ENCODE peak calls at places on chromosomes 13 and 19, in seven cellular contexts. K, V, R, Q, G, B and H are unnamed samples.

GRCh38 chr19:4584670-4585460 is 25.4 kb upstream of the SEMA6B start:
- DNase-seq in G (no peak), R (no peak), K (no peak), Q (no peak), B (no peak), V (no peak), H (no peak)

GRCh38 chr13:103140001-103140671 is 73.9 kb upstream of the SLC10A2 start:
- DNase-seq in G (no peak), K (no peak), R (no peak), B (no peak), V (no peak), Q (no peak), H (peak; percentile 1)

GRCh38 chr13:59787679-59788078 is 376.0 kb downstream of the DIAPH3 start:
- DNase-seq in G (no peak), Q (no peak), R (no peak), B (no peak), V (no peak), K (no peak), H (no peak)

GRCh38 chr13:39538826-39539555 is 64.0 kb downstream of the LHFPL6 start:
- DNase-seq in R (no peak), V (no peak), B (peak; percentile 81), Q (no peak), G (no peak), K (no peak), H (no peak)

GRCh38 chr13:27182844-27183497 is 11.4 kb upstream of the USP12 start:
- DNase-seq in R (peak; percentile 61), B (peak; percentile 95), G (no peak), K (peak; percentile 43), V (no peak), Q (no peak), H (peak; percentile 73)

GRCh38 chr13:110620596-110620995 is 5.3 kb downstream of the NAXD start:
- DNase-seq in Q (no peak), V (no peak), K (no peak), B (no peak), G (no peak), R (no peak), H (no peak)

GRCh38 chr13:48161530-48162179 is 66.8 kb upstream of the MED4 start:
- DNase-seq in K (peak; percentile 36), Q (peak; percentile 91), R (peak; percentile 36), V (no peak), B (no peak), G (no peak), H (peak; percentile 9)

GRCh38 chr19:7482584-7483439 is 6.0 kb downstream of the PEX11G start:
- DNase-seq in B (no peak), Q (peak; percentile 90), K (no peak), V (no peak), G (no peak), R (no peak), H (no peak)

GRCh38 chr13:32829676-32830091 is 186.5 kb upstream of the KL start:
- DNase-seq in B (peak; percentile 77), G (no peak), R (no peak), Q (no peak), K (no peak), V (no peak), H (no peak)

GRCh38 chr13:103663996-103664395 is 597.8 kb upstream of the SLC10A2 start:
- DNase-seq in G (no peak), K (no peak), B (no peak), V (no peak), Q (no peak), R (no peak), H (no peak)

GRCh38 chr13:99436013-99436412 is 65.3 kb upstream of the TM9SF2 start:
- DNase-seq in G (no peak), R (no peak), V (no peak), Q (no peak), K (no peak), B (no peak), H (no peak)

GRCh38 chr19:13099073-13099999 is 3.3 kb downstream of the LYL1 start:
- DNase-seq in Q (no peak), B (no peak), V (peak; percentile 70), G (no peak), K (peak; percentile 78), R (peak; percentile 58), H (peak; percentile 89)

GRCh38 chr19:20858861-20859260 is 64.2 kb upstream of the ZNF85 start:
- DNase-seq in B (no peak), K (no peak), R (no peak), Q (no peak), G (no peak), V (no peak), H (no peak)

GRCh38 chr13:109273326-109273751 is 513.0 kb downstream of the IRS2 start:
- DNase-seq in K (no peak), R (no peak), Q (no peak), V (no peak), B (peak; percentile 29), G (no peak), H (no peak)

GRCh38 chr13:23667750-23668149 is 97.5 kb downstream of the TNFRSF19 start:
- DNase-seq in R (no peak), B (no peak), K (no peak), Q (no peak), G (no peak), V (no peak), H (peak; percentile 9)

GRCh38 chr13:86464193-86464592 is 665.0 kb upstream of the SLITRK6 start:
- DNase-seq in K (no peak), R (no peak), V (no peak), Q (no peak), G (no peak), B (no peak), H (no peak)

GRCh38 chr19:39681416-39681815 is 22.9 kb upstream of the LGALS14 start:
- DNase-seq in Q (no peak), K (no peak), V (no peak), G (no peak), B (no peak), R (no peak), H (no peak)

GRCh38 chr13:99207511-99207910 is 6.9 kb downstream of the UBAC2 start:
- DNase-seq in V (no peak), Q (no peak), R (no peak), K (no peak), G (no peak), B (no peak), H (no peak)

GRCh38 chr13:22278336-22278929 is 607.6 kb downstream of the FGF9 start:
- DNase-seq in K (peak; percentile 72), B (peak; percentile 63), V (peak; percentile 27), G (no peak), R (peak; percentile 18), Q (no peak), H (peak; percentile 15)

GRCh38 chr19:15432018-15432494 is 13.3 kb upstream of the AKAP8L start:
- DNase-seq in V (no peak), R (no peak), B (no peak), Q (no peak), G (no peak), K (no peak), H (peak; percentile 66)

GRCh38 chr13:49400755-49401659 is 42.9 kb downstream of the CAB39L start:
- DNase-seq in G (no peak), B (peak; percentile 87), R (no peak), Q (no peak), K (peak; percentile 45), V (peak; percentile 21), H (peak; percentile 83)

GRCh38 chr19:53463263-53463662 is 4.3 kb upstream of the ZNF813 start:
- DNase-seq in V (peak; percentile 67), Q (no peak), R (peak; percentile 9), B (peak; percentile 6), G (peak; percentile 63), K (no peak), H (no peak)

GRCh38 chr13:95643009-95643408 is 1.5 kb downstream of the DZIP1 start:
- DNase-seq in V (no peak), R (no peak), Q (no peak), K (no peak), B (no peak), G (no peak), H (no peak)

GRCh38 chr13:95643814-95644598 is 500 bp downstream of the DZIP1 start:
- DNase-seq in B (peak; percentile 35), G (peak; percentile 32), V (peak; percentile 32), Q (no peak), K (no peak), R (no peak), H (no peak)

GRCh38 chr13:95641961-95642621 is 2.4 kb downstream of the DZIP1 start:
- DNase-seq in G (peak; percentile 30), K (peak; percentile 54), B (peak; percentile 43), V (peak; percentile 40), Q (no peak), R (no peak), H (no peak)

GRCh38 chr13:95643471-95643813 is 1.1 kb downstream of the DZIP1 start:
- DNase-seq in Q (no peak), V (peak; percentile 22), K (no peak), R (no peak), G (peak; percentile 9), B (peak; percentile 43), H (no peak)

GRCh38 chr13:95644611-95645052 is at the start of gene DZIP1:
- DNase-seq in R (peak; percentile 32), B (peak; percentile 83), V (peak; percentile 85), K (peak; percentile 41), G (peak; percentile 85), Q (peak; percentile 92), H (peak; percentile 10)
- TF ChIP-seq POLR2A in R (peak; percentile 37), B (peak; percentile 81), V (peak; percentile 19), K (no peak), G (no peak), Q (no peak), H (no peak)

GRCh38 chr13:113208424-113209335 is at the start of gene PCID2:
- DNase-seq in R (peak; percentile 86), V (peak; percentile 89), G (peak; percentile 86), K (peak; percentile 93), B (peak; percentile 84), Q (peak; percentile 97), H (peak; percentile 97)
- TF ChIP-seq POLR2A in R (peak; percentile 77), V (peak; percentile 85), G (peak; percentile 87), K (no peak), B (no peak), Q (no peak), H (peak; percentile 91)

GRCh38 chr13:67878376-67878775 is 648.2 kb upstream of the PCDH9 start:
- DNase-seq in Q (no peak), V (no peak), G (no peak), K (no peak), R (no peak), B (no peak), H (no peak)
- TF ChIP-seq POLR2A in Q (no peak), V (no peak), G (no peak), K (no peak), R (no peak), B (no peak), H (no peak)

GRCh38 chr13:44382635-44383145 is 9.1 kb downstream of the SERP2 start:
- DNase-seq in Q (no peak), R (no peak), K (peak; percentile 66), G (no peak), V (no peak), B (no peak), H (peak; percentile 99)

GRCh38 chr13:44385847-44386246 is 12.2 kb downstream of the SERP2 start:
- DNase-seq in B (no peak), G (no peak), R (no peak), V (no peak), K (no peak), Q (no peak), H (peak; percentile 48)

GRCh38 chr13:44385401-44385800 is 11.8 kb downstream of the SERP2 start:
- DNase-seq in B (no peak), G (no peak), Q (no peak), R (no peak), K (no peak), V (no peak), H (no peak)

GRCh38 chr13:44384778-44385177 is 11.2 kb downstream of the SERP2 start:
- DNase-seq in B (no peak), R (no peak), K (no peak), G (no peak), Q (no peak), V (no peak), H (no peak)

GRCh38 chr13:44383945-44384344 is 10.3 kb downstream of the SERP2 start:
- DNase-seq in K (no peak), Q (no peak), R (no peak), B (no peak), G (no peak), V (no peak), H (no peak)
- TF ChIP-seq POLR2A in K (no peak), Q (no peak), R (no peak), B (no peak), G (no peak), V (no peak), H (no peak)